ENCODE peak calls at places on chromosomes 16 and 17, in five cellular contexts. I is MM.1S, B is IMR-90, K is DND-41, U is fibroblast of villous mesenchyme. Y is an unnamed sample.

GRCh38 chr17:12789075-12789975 is at the start of gene ARHGAP44:
- DNase-seq in I (no peak), B (peak; percentile 59), K (no peak), U (peak; percentile 59), Y (peak; percentile 56)

GRCh38 chr16:89052824-89053724 is 40.6 kb upstream of the ACSF3 start:
- DNase-seq in I (no peak), B (peak; percentile 2), K (no peak), U (no peak), Y (no peak)

GRCh38 chr17:73348018-73348823 is 36.4 kb upstream of the CDC42EP4 start:
- DNase-seq in I (no peak), B (no peak), K (no peak), U (no peak), Y (no peak)

GRCh38 chr16:85638248-85638647 is 25.1 kb downstream of the GSE1 start:
- DNase-seq in I (no peak), B (no peak), K (no peak), U (no peak), Y (no peak)

GRCh38 chr17:27892866-27893769 is at the start of gene LYRM9:
- DNase-seq in I (peak; percentile 91), B (peak; percentile 81), K (peak; percentile 78), U (peak; percentile 85), Y (peak; percentile 78)

GRCh38 chr16:86087561-86088230 is 188.7 kb downstream of the IRF8 start:
- DNase-seq in I (no peak), B (no peak), K (no peak), U (no peak), Y (no peak)

GRCh38 chr16:30354423-30355143 is 525 bp downstream of the CD2BP2 start:
- DNase-seq in I (no peak), B (peak; percentile 16), K (no peak), U (no peak), Y (no peak)

GRCh38 chr17:4498461-4499397 is at the start of gene SPNS2:
- DNase-seq in I (peak; percentile 73), B (peak; percentile 29), K (peak; percentile 78), U (peak; percentile 30), Y (peak; percentile 16)

GRCh38 chr17:16463341-16464000 is 28.5 kb downstream of the LRRC75A start:
- DNase-seq in I (no peak), B (peak; percentile 59), K (no peak), U (peak; percentile 88), Y (no peak)

GRCh38 chr17:29575511-29576213 is 7.2 kb downstream of the TP53I13 start:
- DNase-seq in I (no peak), B (no peak), K (no peak), U (no peak), Y (no peak)

GRCh38 chr17:45132569-45133463 is 501 bp upstream of the PLCD3 start:
- DNase-seq in I (peak; percentile 76), B (peak; percentile 70), K (peak; percentile 74), U (peak; percentile 82), Y (peak; percentile 68)

GRCh38 chr17:76119409-76120371 is 16.1 kb upstream of the EXOC7 start:
- DNase-seq in I (no peak), B (no peak), K (no peak), U (no peak), Y (no peak)

GRCh38 chr17:40857535-40857934 is 9.5 kb downstream of the KRT12 start:
- DNase-seq in I (no peak), B (peak; percentile 32), K (no peak), U (peak; percentile 48), Y (peak; percentile 82)

GRCh38 chr17:149231-149630 is 11.9 kb downstream of the SCGB1C2 start:
- DNase-seq in I (no peak), B (no peak), K (no peak), U (no peak), Y (no peak)

GRCh38 chr16:64121473-64121872 is 1000.4 kb downstream of the CDH11 start:
- DNase-seq in I (no peak), B (peak; percentile 64), K (no peak), U (peak; percentile 39), Y (peak; percentile 80)

GRCh38 chr16:10130482-10130996 is 51.7 kb downstream of the GRIN2A start:
- DNase-seq in I (no peak), B (no peak), K (no peak), U (no peak), Y (peak; percentile 34)

GRCh38 chr17:55391764-55392467 is 29.7 kb downstream of the MMD start:
- DNase-seq in I (no peak), B (no peak), K (no peak), U (no peak), Y (no peak)

GRCh38 chr17:72861811-72862210 is 230.7 kb downstream of the SLC39A11 start:
- DNase-seq in I (no peak), B (no peak), K (no peak), U (no peak), Y (no peak)

GRCh38 chr16:70576431-70577255 is 53.0 kb downstream of the SF3B3 start:
- DNase-seq in I (peak; percentile 63), B (peak; percentile 86), K (no peak), U (peak; percentile 98), Y (peak; percentile 84)

GRCh38 chr17:75428775-75429469 is 23.4 kb upstream of the GRB2 start:
- DNase-seq in I (no peak), B (peak; percentile 92), K (no peak), U (peak; percentile 67), Y (peak; percentile 84)

GRCh38 chr16:53952215-53953208 is 248.6 kb downstream of the FTO start:
- DNase-seq in I (peak; percentile 71), B (peak; percentile 52), K (peak; percentile 62), U (peak; percentile 78), Y (peak; percentile 51)

GRCh38 chr17:290121-290521 is 62.5 kb downstream of the RPH3AL start:
- DNase-seq in I (no peak), B (no peak), K (no peak), U (no peak), Y (no peak)

GRCh38 chr16:1213796-1214372 is 11.2 kb downstream of the TPSG1 start:
- DNase-seq in I (no peak), B (no peak), K (no peak), U (no peak), Y (no peak)

GRCh38 chr16:11235703-11235991 is 20.4 kb downstream of the SOCS1 start:
- DNase-seq in I (no peak), B (no peak), K (no peak), U (no peak), Y (no peak)

GRCh38 chr16:88141580-88141979 is 190.3 kb downstream of the BANP start:
- DNase-seq in I (no peak), B (no peak), K (no peak), U (no peak), Y (no peak)

GRCh38 chr17:72189781-72190593 is 69.2 kb downstream of the SOX9 start:
- DNase-seq in I (no peak), B (peak; percentile 36), K (no peak), U (no peak), Y (no peak)

GRCh38 chr17:58960068-58960467 is 146.6 kb downstream of the TRIM37 start:
- DNase-seq in I (peak; percentile 10), B (peak; percentile 74), K (no peak), U (peak; percentile 43), Y (peak; percentile 68)

DNA sequence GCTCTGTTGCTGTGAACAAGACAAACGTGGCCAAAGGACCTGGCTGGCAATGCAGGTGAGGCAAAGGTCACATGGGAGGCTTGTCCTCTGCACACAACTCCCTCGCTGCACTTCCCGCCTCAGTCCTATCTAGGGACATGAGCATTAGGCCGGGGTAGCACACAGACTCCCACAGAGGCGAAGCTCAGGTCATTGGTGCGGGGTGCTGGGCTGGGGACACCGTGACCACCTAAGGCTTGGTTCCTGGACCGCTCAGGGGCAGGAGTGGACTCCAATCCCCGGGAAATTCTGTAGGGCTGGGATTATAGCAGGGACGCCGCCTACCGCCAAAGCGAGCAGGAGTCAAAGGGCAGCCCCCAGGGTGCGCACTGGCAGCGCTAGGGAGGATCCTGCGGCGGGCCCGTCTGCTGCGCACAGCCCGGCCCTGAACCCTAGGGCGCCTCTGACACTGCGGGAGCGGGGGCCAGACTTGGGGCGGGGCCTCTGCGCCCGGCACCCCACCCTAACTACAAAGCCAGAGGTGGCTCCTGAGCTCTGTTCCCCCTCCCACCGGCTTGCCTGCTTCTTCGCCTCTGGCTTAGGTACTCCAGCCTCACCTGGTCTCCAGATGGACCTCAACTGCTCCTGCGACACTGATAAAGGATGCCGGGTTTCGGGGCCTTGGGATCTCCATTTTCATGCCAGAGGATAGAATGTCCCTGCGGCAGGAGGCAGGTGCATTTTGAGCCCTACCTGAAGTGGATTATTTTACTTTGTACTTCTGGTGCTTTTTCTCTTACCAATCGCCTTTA is 3.9 kb upstream of the MT1B start:
- DNase-seq in I (no peak), B (no peak), K (no peak), U (no peak), Y (no peak)
- TF ChIP-seq CTCF in I (no peak), B (no peak), K (no peak), U (no peak), Y (no peak)

GRCh38 chr17:68540981-68541380 is 28.8 kb downstream of the PRKAR1A start:
- DNase-seq in I (no peak), B (no peak), K (no peak), U (no peak), Y (no peak)

GRCh38 chr17:68542698-68543463 is 30.7 kb downstream of the PRKAR1A start:
- DNase-seq in I (no peak), B (no peak), K (no peak), U (no peak), Y (no peak)

GRCh38 chr17:68541816-68542215 is 29.6 kb downstream of the PRKAR1A start:
- DNase-seq in I (no peak), B (no peak), K (no peak), U (no peak), Y (no peak)

GRCh38 chr17:68535903-68536302 is 23.7 kb downstream of the PRKAR1A start:
- DNase-seq in I (no peak), B (no peak), K (no peak), U (no peak), Y (no peak)

DNA sequence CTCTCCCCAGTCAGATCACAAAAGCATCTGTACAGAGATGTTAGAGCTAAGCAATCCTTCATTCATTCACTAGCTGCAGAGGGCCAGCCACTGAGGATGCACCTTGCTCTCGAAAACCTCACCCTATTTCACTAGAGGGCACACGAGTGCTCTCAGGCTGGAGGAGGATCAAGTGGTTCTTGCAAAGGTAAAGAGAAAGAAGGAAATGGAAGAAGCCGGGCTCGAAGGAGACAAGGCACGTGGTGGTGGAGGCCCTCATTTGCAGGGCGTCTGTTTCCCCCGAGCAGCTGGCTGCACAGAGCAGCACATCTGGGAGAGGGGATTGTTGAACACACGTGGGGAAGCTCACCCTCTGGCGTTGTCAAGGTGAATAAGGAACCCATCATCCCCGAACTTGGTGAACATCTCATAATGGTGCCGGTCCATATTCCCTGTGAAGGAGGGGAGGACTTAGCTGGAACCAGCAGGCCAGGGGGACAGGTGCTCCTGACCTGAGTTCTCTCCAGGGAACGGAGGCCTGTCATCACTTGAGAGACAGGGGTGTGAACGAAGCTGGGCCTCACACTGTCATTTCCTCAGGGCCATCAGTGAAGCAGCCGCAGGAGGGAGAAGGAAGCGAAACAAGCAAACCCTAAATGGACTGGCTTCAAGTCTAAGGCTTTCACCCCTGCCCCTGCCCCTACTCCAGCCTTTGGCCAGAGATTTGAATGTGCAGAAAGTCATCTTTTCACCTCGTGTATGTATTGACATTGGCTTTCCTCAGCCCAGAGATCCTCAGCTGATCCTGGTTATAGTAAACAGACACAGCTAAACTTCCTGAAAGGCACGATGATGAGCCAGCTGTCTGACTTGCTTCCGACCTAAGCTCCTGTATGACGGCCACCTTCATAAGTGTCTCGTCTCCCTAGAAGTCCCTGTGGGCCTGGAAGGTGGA is 27.6 kb downstream of the PRKAR1A start:
- DNase-seq in I (peak; percentile 25), B (no peak), K (no peak), U (peak; percentile 52), Y (peak; percentile 53)
- TF ChIP-seq CTCF in I (peak; percentile 30), B (no peak), K (no peak), U (peak; percentile 50), Y (peak; percentile 44)

GRCh38 chr16:58734459-58734787 is 307 bp upstream of the GOT2 start:
- DNase-seq in I (no peak), B (no peak), K (no peak), U (no peak), Y (no peak)
- TF ChIP-seq CTCF in I (no peak), B (no peak), K (no peak), U (no peak), Y (no peak)

GRCh38 chr17:63436523-63437110 is 9.5 kb downstream of the CYB561 start:
- DNase-seq in I (no peak), B (no peak), K (no peak), U (no peak), Y (peak; percentile 61)
- TF ChIP-seq CTCF in I (no peak), B (no peak), K (peak; percentile 35), U (no peak), Y (peak; percentile 19)

Y was measured in fibroblast of mammary gland.